ENCODE peak calls at places on chromosome 11, in four cellular contexts. X is H9; U is activated CD4-positive, CD25-positive, alpha-beta regulatory T cell; A is activated T-cell treated with anti-CD3 and anti-CD28 coated beads for 24 hours. Z is an unnamed sample.

GRCh38 chr11:19892876-19893275 is 180.2 kb downstream of the NAV2 start:
- DNase-seq in X (no peak), U (no peak), A (no peak), Z (no peak)

GRCh38 chr11:111063711-111064110 is 181.8 kb upstream of the POU2AF2 start:
- DNase-seq in X (no peak), U (no peak), A (no peak), Z (no peak)

GRCh38 chr11:19311306-19312030 is 70.7 kb upstream of the E2F8 start:
- DNase-seq in X (peak), U (no peak), A (peak), Z (peak)

GRCh38 chr11:2267306-2267861 is 3.0 kb downstream of the ASCL2 start:
- DNase-seq in X (no peak), U (no peak), A (no peak), Z (no peak)

GRCh38 chr11:125166347-125166841 is 1.8 kb downstream of the PKNOX2 start:
- DNase-seq in X (peak), U (no peak), A (no peak), Z (no peak)

GRCh38 chr11:33179431-33179830 is 18.2 kb upstream of the CSTF3 start:
- DNase-seq in X (no peak), U (no peak), A (no peak), Z (peak)

GRCh38 chr11:58640386-58641023 is 18.0 kb downstream of the CNTF start:
- DNase-seq in X (no peak), U (no peak), A (no peak), Z (peak)

GRCh38 chr11:17954395-17955252 is 58.2 kb downstream of the SERGEF start:
- DNase-seq in X (no peak), U (no peak), A (no peak), Z (no peak)

GRCh38 chr11:107076832-107077231 is 58.6 kb upstream of the GUCY1A2 start:
- DNase-seq in X (no peak), U (no peak), A (no peak), Z (no peak)

GRCh38 chr11:65861165-65861505 is 902 bp downstream of the MUS81 start:
- DNase-seq in X (no peak), U (no peak), A (no peak), Z (peak)

GRCh38 chr11:66015094-66015881 is 3.5 kb downstream of the CST6 start:
- DNase-seq in X (no peak), U (no peak), A (no peak), Z (no peak)

GRCh38 chr11:8794677-8795103 is 112.1 kb downstream of the RPL27A start:
- DNase-seq in X (peak), U (no peak), A (no peak), Z (peak)

Z was measured in OCI-M1.